ENCODE peak calls at places on chromosomes 7 and 10, in four cellular contexts. One of them, this sample, is unnamed.

GRCh38 chr7:78226059-78226658 is 427.6 kb downstream of the PHTF2 start:
- DNase-seq in non-pigmented ciliary epithelial cell: no peak
- DNase-seq in tibial artery: no peak
- DNase-seq in GM03348: peak
- DNase-seq in this sample: peak

GRCh38 chr7:29167721-29168120 is 21.4 kb upstream of the CPVL start:
- DNase-seq in non-pigmented ciliary epithelial cell: no peak
- DNase-seq in tibial artery: no peak
- DNase-seq in GM03348: no peak
- DNase-seq in this sample: no peak

GRCh38 chr10:2392145-2392812 is 655.0 kb upstream of the ADARB2 start:
- DNase-seq in non-pigmented ciliary epithelial cell: no peak
- DNase-seq in tibial artery: no peak
- DNase-seq in GM03348: no peak
- DNase-seq in this sample: peak

GRCh38 chr7:134474902-134475301 is 16.0 kb upstream of the AKR1B1 start:
- DNase-seq in non-pigmented ciliary epithelial cell: no peak
- DNase-seq in tibial artery: no peak
- DNase-seq in GM03348: no peak
- DNase-seq in this sample: no peak

GRCh38 chr7:141585592-141586510 is 34.6 kb downstream of the AGK start:
- DNase-seq in non-pigmented ciliary epithelial cell: peak
- DNase-seq in tibial artery: no peak
- DNase-seq in GM03348: peak
- DNase-seq in this sample: peak

GRCh38 chr7:39360766-39361165 is 205.4 kb upstream of the YAE1 start:
- DNase-seq in non-pigmented ciliary epithelial cell: no peak
- DNase-seq in tibial artery: no peak
- DNase-seq in GM03348: no peak
- DNase-seq in this sample: no peak

GRCh38 chr7:123075838-123076462 is 80.5 kb upstream of the TAS2R16 start:
- DNase-seq in non-pigmented ciliary epithelial cell: no peak
- DNase-seq in tibial artery: no peak
- DNase-seq in GM03348: no peak
- DNase-seq in this sample: no peak

GRCh38 chr7:4202954-4203353 is 479.1 kb upstream of the FOXK1 start:
- DNase-seq in non-pigmented ciliary epithelial cell: no peak
- DNase-seq in tibial artery: no peak
- DNase-seq in GM03348: no peak
- DNase-seq in this sample: no peak

GRCh38 chr7:47636693-47637175 is 54.8 kb upstream of the TNS3 start:
- DNase-seq in non-pigmented ciliary epithelial cell: no peak
- DNase-seq in tibial artery: no peak
- DNase-seq in GM03348: peak
- DNase-seq in this sample: no peak

GRCh38 chr10:32489935-32490334 is 44.0 kb downstream of the CCDC7 start:
- DNase-seq in non-pigmented ciliary epithelial cell: no peak
- DNase-seq in tibial artery: no peak
- DNase-seq in GM03348: peak
- DNase-seq in this sample: peak

GRCh38 chr7:80900583-80901576 is 18.0 kb downstream of the SEMA3C start:
- DNase-seq in non-pigmented ciliary epithelial cell: peak
- DNase-seq in tibial artery: no peak
- DNase-seq in GM03348: peak
- DNase-seq in this sample: no peak

GRCh38 chr10:93475871-93476270 is 6.3 kb downstream of the MYOF start:
- DNase-seq in non-pigmented ciliary epithelial cell: no peak
- DNase-seq in tibial artery: no peak
- DNase-seq in GM03348: no peak
- DNase-seq in this sample: no peak

GRCh38 chr10:6148908-6149307 is 53.8 kb upstream of the PFKFB3 start:
- DNase-seq in non-pigmented ciliary epithelial cell: no peak
- DNase-seq in tibial artery: no peak
- DNase-seq in GM03348: no peak
- DNase-seq in this sample: no peak

GRCh38 chr10:122541541-122542002 is 19.0 kb upstream of the DMBT1 start:
- DNase-seq in non-pigmented ciliary epithelial cell: no peak
- DNase-seq in tibial artery: no peak
- DNase-seq in GM03348: no peak
- DNase-seq in this sample: no peak

GRCh38 chr10:52598936-52599335 is 173.6 kb downstream of the MBL2 start:
- DNase-seq in non-pigmented ciliary epithelial cell: no peak
- DNase-seq in tibial artery: no peak
- DNase-seq in GM03348: no peak
- DNase-seq in this sample: no peak

GRCh38 chr7:67453580-67453979 is 456.9 kb downstream of the TYW1 start:
- DNase-seq in non-pigmented ciliary epithelial cell: no peak
- DNase-seq in tibial artery: no peak
- DNase-seq in GM03348: no peak
- DNase-seq in this sample: no peak

GRCh38 chr7:32761451-32762320 is 129.9 kb downstream of the KBTBD2 start:
- DNase-seq in non-pigmented ciliary epithelial cell: no peak
- DNase-seq in tibial artery: no peak
- DNase-seq in GM03348: no peak
- DNase-seq in this sample: no peak

GRCh38 chr7:134819401-134819800 is 40.0 kb downstream of the CALD1 start:
- DNase-seq in non-pigmented ciliary epithelial cell: no peak
- DNase-seq in tibial artery: no peak
- DNase-seq in GM03348: no peak
- DNase-seq in this sample: no peak

GRCh38 chr10:63630928-63631685 is 109.9 kb downstream of the REEP3 start:
- DNase-seq in non-pigmented ciliary epithelial cell: no peak
- DNase-seq in tibial artery: no peak
- DNase-seq in GM03348: peak
- DNase-seq in this sample: no peak

GRCh38 chr7:127673902-127674301 is 21.9 kb downstream of the SND1 start:
- DNase-seq in non-pigmented ciliary epithelial cell: no peak
- DNase-seq in tibial artery: no peak
- DNase-seq in GM03348: peak
- DNase-seq in this sample: no peak

This sample was measured in AG08396.